ENCODE peak calls at places on chromosomes 5 and 9, in four cellular contexts. One of them, this sample, is unnamed.

GRCh38 chr5:96624631-96625030 is 37.5 kb upstream of the CAST start:
- DNase-seq in thyroid gland: no peak
- DNase-seq in AG04450: no peak
- DNase-seq in left lung: no peak
- DNase-seq in this sample: no peak

GRCh38 chr9:22208846-22209585 is 199.9 kb upstream of the CDKN2B start:
- DNase-seq in thyroid gland: no peak
- DNase-seq in AG04450: no peak
- DNase-seq in left lung: no peak
- DNase-seq in this sample: no peak

GRCh38 chr9:98142182-98142924 is 23.3 kb upstream of the TRIM14 start:
- DNase-seq in thyroid gland: peak; percentile 65
- DNase-seq in AG04450: no peak
- DNase-seq in left lung: peak; percentile 90
- DNase-seq in this sample: peak; percentile 43

GRCh38 chr5:66174338-66174737 is 30.2 kb downstream of the SREK1 start:
- DNase-seq in thyroid gland: no peak
- DNase-seq in AG04450: no peak
- DNase-seq in left lung: no peak
- DNase-seq in this sample: no peak

GRCh38 chr5:149489605-149490037 is 61.6 kb downstream of the CSNK1A1 start:
- DNase-seq in thyroid gland: peak; percentile 20
- DNase-seq in AG04450: no peak
- DNase-seq in left lung: no peak
- DNase-seq in this sample: no peak

GRCh38 chr5:33631786-33632185 is 191.0 kb downstream of the TARS1 start:
- DNase-seq in thyroid gland: peak; percentile 37
- DNase-seq in AG04450: no peak
- DNase-seq in left lung: no peak
- DNase-seq in this sample: no peak

GRCh38 chr5:14706615-14707021 is 42.1 kb downstream of the OTULIN start:
- DNase-seq in thyroid gland: no peak
- DNase-seq in AG04450: no peak
- DNase-seq in left lung: no peak
- DNase-seq in this sample: no peak

GRCh38 chr5:137273511-137273910 is 225.6 kb downstream of the SPOCK1 start:
- DNase-seq in thyroid gland: no peak
- DNase-seq in AG04450: no peak
- DNase-seq in left lung: no peak
- DNase-seq in this sample: no peak

GRCh38 chr5:177416334-177416733 is 7.0 kb upstream of the F12 start:
- DNase-seq in thyroid gland: no peak
- DNase-seq in AG04450: no peak
- DNase-seq in left lung: peak; percentile 74
- DNase-seq in this sample: no peak

GRCh38 chr5:98796197-98796972 is 22.9 kb downstream of the RGMB start:
- DNase-seq in thyroid gland: peak; percentile 34
- DNase-seq in AG04450: no peak
- DNase-seq in left lung: no peak
- DNase-seq in this sample: no peak

GRCh38 chr5:143177263-143177994 is 226.1 kb downstream of the NR3C1 start:
- DNase-seq in thyroid gland: peak; percentile 90
- DNase-seq in AG04450: peak; percentile 98
- DNase-seq in left lung: peak; percentile 47
- DNase-seq in this sample: no peak

GRCh38 chr9:126472931-126473330 is 140.8 kb upstream of the LMX1B start:
- DNase-seq in thyroid gland: no peak
- DNase-seq in AG04450: no peak
- DNase-seq in left lung: no peak
- DNase-seq in this sample: no peak

GRCh38 chr5:123091258-123091987 is 2.4 kb downstream of the PRDM6 start:
- DNase-seq in thyroid gland: no peak
- DNase-seq in AG04450: no peak
- DNase-seq in left lung: no peak
- DNase-seq in this sample: no peak
- H3K27me3 ChIP-seq in thyroid gland: peaks cover 54% of the 10 kb centered on the region
- H3K27me3 ChIP-seq in AG04450: peaks cover 43% of the 10 kb centered on the region
- H3K27me3 ChIP-seq in left lung: peaks cover 86% of the 10 kb centered on the region
- H3K27me3 ChIP-seq in this sample: peaks cover 91% of the 10 kb centered on the region

GRCh38 chr9:92405770-92406169 is 1.4 kb upstream of the OGN start:
- DNase-seq in thyroid gland: no peak
- DNase-seq in AG04450: no peak
- DNase-seq in left lung: no peak
- DNase-seq in this sample: no peak
- H3K4me3 ChIP-seq in thyroid gland: no peak overlapping the region
- H3K4me3 ChIP-seq in AG04450: no peak overlapping the region
- H3K4me3 ChIP-seq in left lung: no peak overlapping the region
- H3K4me3 ChIP-seq in this sample: no peak overlapping the region

GRCh38 chr9:134765785-134766184 is 114.8 kb upstream of the FCN2 start:
- DNase-seq in thyroid gland: no peak
- DNase-seq in AG04450: no peak
- DNase-seq in left lung: no peak
- DNase-seq in this sample: no peak
- TF ChIP-seq CTCF in thyroid gland: no peak
- TF ChIP-seq CTCF in AG04450: no peak
- TF ChIP-seq CTCF in left lung: no peak
- TF ChIP-seq CTCF in this sample: no peak

GRCh38 chr9:68708089-68708488 is 3.0 kb downstream of the PIP5K1B start:
- DNase-seq in thyroid gland: no peak
- DNase-seq in AG04450: no peak
- DNase-seq in left lung: no peak
- DNase-seq in this sample: no peak

GRCh38 chr9:68704804-68705635 is at the start of gene PIP5K1B:
- DNase-seq in thyroid gland: peak; percentile 79
- DNase-seq in AG04450: no peak
- DNase-seq in left lung: peak; percentile 88
- DNase-seq in this sample: peak; percentile 65

GRCh38 chr9:68705636-68706578 is 867 bp downstream of the PIP5K1B start:
- DNase-seq in thyroid gland: peak; percentile 10
- DNase-seq in AG04450: no peak
- DNase-seq in left lung: peak; percentile 53
- DNase-seq in this sample: no peak

GRCh38 chr9:68708513-68708912 is 3.5 kb downstream of the PIP5K1B start:
- DNase-seq in thyroid gland: no peak
- DNase-seq in AG04450: no peak
- DNase-seq in left lung: no peak
- DNase-seq in this sample: no peak

GRCh38 chr9:68706579-68707201 is 1.6 kb downstream of the PIP5K1B start:
- DNase-seq in thyroid gland: no peak
- DNase-seq in AG04450: no peak
- DNase-seq in left lung: no peak
- DNase-seq in this sample: no peak
- H3K27me3 ChIP-seq in thyroid gland: no peaks in the 10 kb centered on the region
- H3K27me3 ChIP-seq in AG04450: peaks cover 37% of the 10 kb centered on the region
- H3K27me3 ChIP-seq in left lung: no peaks in the 10 kb centered on the region
- H3K27me3 ChIP-seq in this sample: no peaks in the 10 kb centered on the region

GRCh38 chr5:178576591-178577351 is 13.4 kb downstream of the COL23A1 start:
- DNase-seq in thyroid gland: peak; percentile 25
- DNase-seq in AG04450: no peak
- DNase-seq in left lung: no peak
- DNase-seq in this sample: no peak
- H3K4me3 ChIP-seq in thyroid gland: peak overlapping the region; percentile 14
- H3K4me3 ChIP-seq in AG04450: no peak overlapping the region
- H3K4me3 ChIP-seq in left lung: peak overlapping the region; percentile 19
- H3K4me3 ChIP-seq in this sample: peak overlapping the region; percentile 57

GRCh38 chr5:90421136-90421535 is 11.6 kb upstream of the CETN3 start:
- DNase-seq in thyroid gland: peak; percentile 31
- DNase-seq in AG04450: no peak
- DNase-seq in left lung: no peak
- DNase-seq in this sample: no peak
- TF ChIP-seq CTCF in thyroid gland: peak; percentile 33
- TF ChIP-seq CTCF in AG04450: peak; percentile 25
- TF ChIP-seq CTCF in left lung: no peak
- TF ChIP-seq CTCF in this sample: no peak

DNA sequence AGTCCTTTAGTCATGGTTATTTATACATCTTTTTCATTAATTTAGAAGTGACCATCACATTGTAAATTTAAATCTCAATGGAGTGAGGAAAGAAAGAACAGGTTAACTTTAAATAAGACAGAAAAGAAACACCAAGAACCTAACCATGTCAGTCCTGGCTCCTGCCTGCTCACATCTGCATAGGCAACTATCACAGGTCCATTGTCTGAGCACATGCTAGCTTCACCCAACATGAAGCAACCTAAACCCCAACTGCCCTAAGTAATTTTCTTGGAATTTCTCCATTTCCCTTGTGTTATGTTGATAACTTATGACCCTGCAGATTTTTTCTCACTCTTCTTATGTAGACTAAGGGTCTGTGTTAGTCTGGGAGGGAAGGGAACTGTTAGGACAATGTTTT is 2205.9 kb upstream of the ACO1 start:
- DNase-seq in thyroid gland: no peak
- DNase-seq in AG04450: no peak
- DNase-seq in left lung: no peak
- DNase-seq in this sample: no peak
- H3K27me3 ChIP-seq in thyroid gland: no peaks in the 10 kb centered on the region
- H3K27me3 ChIP-seq in AG04450: no peaks in the 10 kb centered on the region
- H3K27me3 ChIP-seq in left lung: no peaks in the 10 kb centered on the region
- H3K27me3 ChIP-seq in this sample: no peaks in the 10 kb centered on the region